ENCODE peak calls at places on chromosomes 6 and 20, in five cellular contexts. F is hypothalamus, Y is breast epithelium, C is NCI-H146, P is neuronal stem cell. J is an unnamed sample.

GRCh38 chr20:41038878-41039404 is 10.3 kb downstream of the TOP1 start:
- DNase-seq in F (no peak), P (no peak), C (no peak), Y (no peak), J (no peak)

GRCh38 chr6:70175770-70176169 is 127.1 kb downstream of the COL9A1 start:
- DNase-seq in C (no peak), Y (no peak), P (no peak), F (no peak), J (no peak)

GRCh38 chr6:84458271-84458670 is 230.8 kb upstream of the CEP162 start:
- DNase-seq in Y (no peak), P (no peak), C (no peak), F (no peak), J (no peak)

GRCh38 chr20:17023811-17024210 is 203.0 kb upstream of the PCSK2 start:
- DNase-seq in P (peak; percentile 27), Y (no peak), F (no peak), C (peak; percentile 81), J (no peak)

GRCh38 chr6:119129968-119130484 is 51.6 kb upstream of the FAM184A start:
- DNase-seq in C (no peak), F (no peak), Y (no peak), P (no peak), J (no peak)

GRCh38 chr6:26319405-26320128 is 45.4 kb upstream of the BTN3A2 start:
- DNase-seq in C (no peak), F (no peak), P (no peak), Y (no peak), J (no peak)

GRCh38 chr6:5764401-5764955 is 242.2 kb downstream of the NRN1 start:
- DNase-seq in F (no peak), C (no peak), P (no peak), Y (no peak), J (no peak)

GRCh38 chr6:145886228-145886956 is 71.8 kb upstream of the FBXO30 start:
- DNase-seq in Y (no peak), F (no peak), C (no peak), P (no peak), J (no peak)

GRCh38 chr6:147509900-147510299 is 1.4 kb downstream of the SAMD5 start:
- DNase-seq in P (no peak), F (no peak), Y (no peak), C (peak; percentile 33), J (no peak)

GRCh38 chr6:11500008-11500407 is 37.5 kb upstream of the TMEM170B start:
- DNase-seq in F (no peak), P (no peak), Y (no peak), C (no peak), J (no peak)

GRCh38 chr6:7671076-7671475 is 54.8 kb upstream of the BMP6 start:
- DNase-seq in F (no peak), P (no peak), C (no peak), Y (no peak), J (no peak)

GRCh38 chr20:41632896-41633295 is 14.7 kb upstream of the CHD6 start:
- DNase-seq in Y (no peak), C (no peak), F (no peak), P (no peak), J (no peak)

GRCh38 chr6:15793288-15793687 is 130.5 kb upstream of the DTNBP1 start:
- DNase-seq in C (peak; percentile 52), Y (no peak), F (no peak), P (no peak), J (no peak)

GRCh38 chr6:118704911-118705310 is 53.5 kb upstream of the CEP85L start:
- DNase-seq in Y (no peak), P (no peak), C (no peak), F (no peak), J (no peak)

GRCh38 chr6:28003059-28003458 is 46.0 kb downstream of the OR2B6 start:
- DNase-seq in C (peak; percentile 79), F (no peak), P (no peak), Y (no peak), J (no peak)

GRCh38 chr6:34001706-34002645 is 143.9 kb downstream of the GRM4 start:
- DNase-seq in F (no peak), Y (no peak), P (no peak), C (no peak), J (no peak)

GRCh38 chr20:49219924-49220831 is 962 bp downstream of the DDX27 start:
- DNase-seq in C (no peak), Y (no peak), P (no peak), F (no peak), J (no peak)

GRCh38 chr20:5191829-5192569 is 65.2 kb downstream of the CDS2 start:
- DNase-seq in Y (no peak), C (peak; percentile 68), F (no peak), P (peak; percentile 49), J (no peak)

GRCh38 chr6:135044639-135045038 is 10.0 kb downstream of the HBS1L start:
- DNase-seq in C (no peak), P (no peak), Y (no peak), F (no peak), J (no peak)